ENCODE peak calls at places on chromosomes 13 and 19, in six cellular contexts. C is COR-L47, A is fibroblast of lung, X is T-helper 17 cell, D is ACHN, I is C1 segment of cervical spinal cord. P is an unnamed sample.

GRCh38 chr13:40388617-40389016 is 277.8 kb downstream of the FOXO1 start:
- DNase-seq in A (no peak), D (no peak), I (no peak), X (peak; percentile 60), C (no peak), P (no peak)

GRCh38 chr13:22800726-22801401 is 379.9 kb upstream of the SGCG start:
- DNase-seq in D (no peak), X (no peak), A (peak; percentile 13), I (no peak), C (no peak), P (no peak)

GRCh38 chr19:13164370-13165090 is 14.3 kb downstream of the IER2 start:
- DNase-seq in A (peak; percentile 83), I (no peak), D (peak; percentile 33), C (peak; percentile 90), X (peak; percentile 46), P (peak; percentile 91)

GRCh38 chr19:19488875-19489690 is 26.3 kb downstream of the TSSK6 start:
- DNase-seq in D (peak; percentile 90), I (peak; percentile 31), A (peak; percentile 96), X (peak; percentile 81), C (peak; percentile 88), P (peak; percentile 97)

GRCh38 chr13:49435992-49436391 is 7.9 kb downstream of the CAB39L start:
- DNase-seq in A (peak; percentile 59), I (no peak), D (no peak), C (no peak), X (no peak), P (no peak)

GRCh38 chr13:41547253-41548000 is 90.1 kb downstream of the RGCC start:
- DNase-seq in D (no peak), I (peak; percentile 89), X (no peak), C (no peak), A (no peak), P (no peak)

GRCh38 chr13:33031277-33031676 is 15.1 kb downstream of the KL start:
- DNase-seq in X (no peak), C (no peak), I (no peak), D (no peak), A (no peak), P (no peak)

GRCh38 chr19:51070334-51070886 is 5.5 kb upstream of the KLK13 start:
- DNase-seq in X (no peak), A (no peak), I (no peak), C (peak; percentile 13), D (no peak), P (no peak)

GRCh38 chr19:2603320-2603719 is 99.2 kb downstream of the GNG7 start:
- DNase-seq in X (no peak), I (no peak), A (peak; percentile 30), D (no peak), C (no peak), P (peak; percentile 85)

GRCh38 chr19:4897146-4897545 is 5.5 kb downstream of the ARRDC5 start:
- DNase-seq in X (no peak), A (no peak), C (no peak), D (no peak), I (no peak), P (no peak)

GRCh38 chr19:7257148-7258041 is 36.8 kb downstream of the INSR start:
- DNase-seq in C (no peak), I (no peak), D (no peak), X (no peak), A (peak; percentile 32), P (no peak)

GRCh38 chr13:50208826-50209335 is 193.6 kb downstream of the KCNRG start:
- DNase-seq in A (peak; percentile 90), C (no peak), X (no peak), I (no peak), D (peak; percentile 50), P (peak; percentile 77)

GRCh38 chr13:30884543-30884942 is 21.5 kb upstream of the MEDAG start:
- DNase-seq in D (no peak), C (peak; percentile 31), X (no peak), I (no peak), A (no peak), P (no peak)

GRCh38 chr13:24493356-24493755 is 19.2 kb downstream of the PARP4 start:
- DNase-seq in I (no peak), X (no peak), D (peak; percentile 14), C (no peak), A (no peak), P (no peak)

GRCh38 chr13:97495678-97496077 is 61.7 kb downstream of the RAP2A start:
- DNase-seq in D (no peak), I (no peak), A (no peak), C (no peak), X (no peak), P (no peak)

GRCh38 chr13:30113983-30114491 is 193.3 kb downstream of the KATNAL1 start:
- DNase-seq in C (no peak), A (no peak), I (no peak), D (peak; percentile 31), X (no peak), P (no peak)

GRCh38 chr19:43674630-43674982 is 4.6 kb upstream of the PLAUR start:
- DNase-seq in D (no peak), I (no peak), C (no peak), A (peak; percentile 37), X (no peak), P (no peak)

GRCh38 chr13:97719759-97720158 is 233.7 kb upstream of the IPO5 start:
- DNase-seq in D (no peak), A (no peak), X (no peak), I (no peak), C (no peak), P (no peak)

GRCh38 chr19:34188388-34188787 is 16.1 kb downstream of the LSM14A start:
- DNase-seq in D (no peak), A (no peak), I (no peak), C (no peak), X (no peak), P (no peak)

GRCh38 chr19:35642312-35642711 is 767 bp downstream of the ETV2 start:
- DNase-seq in C (no peak), A (no peak), I (no peak), D (no peak), X (no peak), P (no peak)

GRCh38 chr13:60427285-60427684 is 30.3 kb downstream of the TDRD3 start:
- DNase-seq in A (no peak), I (no peak), D (no peak), X (no peak), C (no peak), P (no peak)

GRCh38 chr13:21164631-21165030 is 11.7 kb downstream of the SKA3 start:
- DNase-seq in C (no peak), D (no peak), I (no peak), X (no peak), A (peak; percentile 39), P (no peak)

GRCh38 chr13:29589234-29589633 is 6.3 kb downstream of the SLC7A1 start:
- DNase-seq in I (no peak), D (peak; percentile 48), C (peak; percentile 46), A (no peak), X (no peak), P (no peak)

GRCh38 chr13:24148414-24149305 is 11.9 kb upstream of the SPATA13 start:
- DNase-seq in I (no peak), D (peak; percentile 93), C (no peak), X (no peak), A (peak; percentile 97), P (peak; percentile 81)

P was measured in kidney.